ENCODE peak calls at places on chromosomes 7 and 10, in seven cellular contexts. S is HTR-8/SVneo; A is NCI-H1092; B is stimulated activated CD8-positive, alpha-beta memory T cell treated with anti-CD3 and anti-CD28 coated beads, Interleukin-15, amount 100 ng/mL, for 24 hours; W is activated CD4-positive, alpha-beta T cell treated with anti-CD3 and anti-CD28 coated beads, Interleukin-2, amount 10 ng/mL, durations not matched to agents 24 days and 14 days; U is HEK293T; F is effector memory CD8-positive, alpha-beta T cell. O is an unnamed sample.

GRCh38 chr10:93413252-93413689 is 68.9 kb downstream of the MYOF start:
- DNase-seq in S (no peak), A (no peak), B (no peak), W (peak), U (no peak), F (peak), O (peak)

GRCh38 chr7:15862781-15863165 is 176.3 kb upstream of the MEOX2 start:
- DNase-seq in S (no peak), A (no peak), B (no peak), W (no peak), U (no peak), F (no peak), O (peak)

GRCh38 chr10:34305189-34305588 is 509.9 kb downstream of the PARD3 start:
- DNase-seq in S (no peak), A (no peak), B (no peak), W (no peak), U (peak), F (no peak), O (no peak)

GRCh38 chr10:35928017-35928619 is 286.0 kb upstream of the FZD8 start:
- DNase-seq in S (no peak), A (no peak), B (no peak), W (no peak), U (no peak), F (no peak), O (no peak)

GRCh38 chr7:140403878-140404564 is at the start of gene RAB19:
- DNase-seq in S (no peak), A (no peak), B (no peak), W (peak), U (no peak), F (peak), O (no peak)

GRCh38 chr7:50229964-50230363 is 74.6 kb upstream of the IKZF1 start:
- DNase-seq in S (no peak), A (no peak), B (no peak), W (no peak), U (no peak), F (no peak), O (no peak)

GRCh38 chr10:103542764-103543616 is 49.5 kb downstream of the NEURL1 start:
- DNase-seq in S (peak), A (peak), B (no peak), W (peak), U (peak), F (no peak), O (peak)

GRCh38 chr10:1381339-1381738 is 325.2 kb downstream of the WDR37 start:
- DNase-seq in S (no peak), A (no peak), B (no peak), W (no peak), U (no peak), F (no peak), O (no peak)

GRCh38 chr7:110386914-110387313 is 704.0 kb upstream of the LRRN3 start:
- DNase-seq in S (peak), A (no peak), B (no peak), W (no peak), U (no peak), F (no peak), O (no peak)

O was measured in lung microvascular endothelial cell.